ENCODE peak calls at places on chromosomes 16 and 17, in five cellular contexts. T is stimulated activated CD4-positive, alpha-beta T cell treated with anti-CD3 and anti-CD28 coated beads, Interleukin-15, amount 100 ng/mL, for 48 hours; H is NCI-H1694; F is HFF-Myc; N is neuronal stem cell. E is an unnamed sample.

GRCh38 chr16:81483064-81483969 is 38.7 kb downstream of the CMIP start:
- DNase-seq in N (no peak), T (no peak), F (no peak), H (no peak), E (no peak)

GRCh38 chr17:56913867-56914640 is at the start of gene TRIM25:
- DNase-seq in F (no peak), T (peak), N (peak), H (peak), E (peak)

GRCh38 chr17:5595831-5596230 is 11.5 kb upstream of the NLRP1 start:
- DNase-seq in N (no peak), T (no peak), H (no peak), F (no peak), E (no peak)

GRCh38 chr16:29899516-29900101 is at the start of gene SEZ6L2:
- DNase-seq in T (no peak), F (peak), N (peak), H (peak), E (no peak)

GRCh38 chr17:47653442-47653841 is 3.7 kb downstream of the KPNB1 start:
- DNase-seq in F (no peak), N (no peak), H (no peak), T (no peak), E (no peak)

GRCh38 chr17:7058831-7059447 is 15.0 kb upstream of the SLC16A11 start:
- DNase-seq in N (no peak), F (no peak), T (no peak), H (no peak), E (no peak)

GRCh38 chr16:23581746-23582145 is 14.4 kb downstream of the NDUFAB1 start:
- DNase-seq in H (no peak), T (no peak), F (no peak), N (no peak), E (no peak)

GRCh38 chr16:71671165-71671564 is 45.2 kb downstream of the MARVELD3 start:
- DNase-seq in F (no peak), T (no peak), H (no peak), N (no peak), E (no peak)

GRCh38 chr17:3004925-3005324 is 58.5 kb downstream of the OR1D5 start:
- DNase-seq in T (no peak), N (no peak), H (no peak), F (no peak), E (no peak)